ENCODE peak calls at places on chromosome 11, in five cellular contexts. X is K562, Q is SK-N-SH, F is HepG2, M is GM12878. H is an unnamed sample. For H3K79me2, the result is how much of the 10 kb centered on the place peaks cover.

GRCh38 chr11:59847620-59848019 is 2.3 kb upstream of the CBLIF start:
- DNase-seq in X (no peak), Q (no peak), F (no peak), M (no peak), H (no peak)

GRCh38 chr11:47184711-47185304 is 1.4 kb downstream of the PACSIN3 start:
- DNase-seq in X (no peak), Q (peak), F (peak), M (no peak), H (no peak)

GRCh38 chr11:76269247-76269646 is 62.9 kb upstream of the WNT11 start:
- DNase-seq in X (no peak), Q (no peak), F (no peak), M (no peak), H (no peak)

GRCh38 chr11:62921201-62921572 is at the start of gene CHRM1:
- DNase-seq in X (no peak), Q (no peak), F (no peak), M (no peak), H (no peak)

GRCh38 chr11:66956689-66957290 is 1.4 kb downstream of the PC start:
- DNase-seq in X (no peak), Q (no peak), F (peak), M (no peak), H (no peak)

GRCh38 chr11:120709808-120710207 is 198.3 kb downstream of the GRIK4 start:
- DNase-seq in X (no peak), Q (no peak), F (no peak), M (peak), H (no peak)

GRCh38 chr11:126384053-126384335 is 28.5 kb downstream of the ST3GAL4 start:
- DNase-seq in X (no peak), Q (no peak), F (no peak), M (no peak), H (no peak)

GRCh38 chr11:44596541-44597276 is 31.2 kb downstream of the CD82 start:
- DNase-seq in X (no peak), Q (no peak), F (no peak), M (peak), H (no peak)

GRCh38 chr11:16825091-16825490 is 86.6 kb downstream of the C11orf58 start:
- DNase-seq in X (no peak), Q (no peak), F (no peak), M (no peak), H (no peak)

GRCh38 chr11:9834281-9834680 is 170.4 kb downstream of the SWAP70 start:
- DNase-seq in X (no peak), Q (no peak), F (no peak), M (no peak), H (no peak)

GRCh38 chr11:44623716-44624491 is 58.4 kb downstream of the CD82 start:
- DNase-seq in X (no peak), Q (no peak), F (no peak), M (no peak), H (no peak)

GRCh38 chr11:2277933-2278523 is 7.6 kb upstream of the ASCL2 start:
- DNase-seq in X (no peak), Q (no peak), F (no peak), M (no peak), H (no peak)

GRCh38 chr11:61627831-61628753 is 47.2 kb upstream of the SYT7 start:
- DNase-seq in X (peak), Q (peak), F (peak), M (no peak), H (peak)

GRCh38 chr11:133964946-133965632 is 8.3 kb upstream of the IGSF9B start:
- DNase-seq in X (no peak), Q (no peak), F (no peak), M (no peak), H (no peak)

GRCh38 chr11:122755941-122756340 is 82.4 kb upstream of the CRTAM start:
- DNase-seq in X (no peak), Q (no peak), F (no peak), M (no peak), H (no peak)

GRCh38 chr11:108873305-108873704 is 208.4 kb downstream of the DDX10 start:
- DNase-seq in X (no peak), Q (no peak), F (no peak), M (no peak), H (no peak)

GRCh38 chr11:36446135-36446534 is 63.9 kb downstream of the TRAF6 start:
- DNase-seq in X (no peak), Q (no peak), F (no peak), M (no peak), H (no peak)

GRCh38 chr11:77108436-77108835 is 5.8 kb downstream of the OMP start:
- DNase-seq in X (no peak), Q (no peak), F (no peak), M (no peak), H (no peak)

GRCh38 chr11:15888596-15889345 is 467.6 kb downstream of the SOX6 start:
- DNase-seq in X (peak), Q (no peak), F (no peak), M (no peak), H (no peak)

GRCh38 chr11:75454987-75455386 is 22.0 kb upstream of the KLHL35 start:
- DNase-seq in X (no peak), Q (no peak), F (no peak), M (no peak), H (no peak)

GRCh38 chr11:10379871-10380568 is 75.0 kb upstream of the AMPD3 start:
- DNase-seq in X (no peak), Q (no peak), F (no peak), M (no peak), H (no peak)

GRCh38 chr11:57342702-57343101 is 4.5 kb downstream of the P2RX3 start:
- DNase-seq in X (no peak), Q (no peak), F (no peak), M (no peak), H (no peak)

GRCh38 chr11:86938900-86939880 is 16.0 kb downstream of the FZD4 start:
- DNase-seq in X (peak), Q (peak), F (peak), M (no peak), H (peak)

GRCh38 chr11:9797300-9797699 is 133.4 kb downstream of the SWAP70 start:
- DNase-seq in X (no peak), Q (no peak), F (no peak), M (no peak), H (no peak)

GRCh38 chr11:70067591-70068341 is 10.4 kb upstream of the ANO1 start:
- DNase-seq in X (no peak), Q (peak), F (no peak), M (no peak), H (peak)

GRCh38 chr11:10488581-10489443 is 33.7 kb downstream of the AMPD3 start:
- DNase-seq in X (no peak), Q (no peak), F (no peak), M (peak), H (no peak)

GRCh38 chr11:108897071-108897481 is 232.2 kb downstream of the DDX10 start:
- DNase-seq in X (no peak), Q (no peak), F (no peak), M (no peak), H (peak)

GRCh38 chr11:82899191-82899820 is 924 bp downstream of the PRCP start:
- DNase-seq in X (no peak), Q (no peak), F (peak), M (peak), H (no peak)

DNA sequence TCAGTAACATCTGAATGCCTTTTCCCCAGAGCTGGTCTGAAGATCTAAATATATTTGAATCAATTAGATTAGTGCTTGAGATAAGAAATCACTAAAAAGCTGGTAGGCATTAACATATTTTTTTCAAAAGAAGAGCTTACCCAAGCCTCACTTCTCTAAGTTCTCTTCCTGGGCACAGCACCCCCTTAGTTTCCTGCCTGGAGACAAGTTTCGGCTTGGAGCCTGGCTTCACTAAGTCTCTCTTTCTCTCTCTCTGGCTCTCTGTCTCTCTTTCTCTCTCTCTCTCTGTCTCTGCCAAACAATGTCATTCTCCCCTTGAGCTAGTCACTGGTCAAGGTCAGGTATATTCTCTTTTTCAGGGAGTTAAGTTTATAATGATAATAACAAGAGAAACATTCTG is 190.9 kb downstream of the LUZP2 start:
- DNase-seq in X (no peak), Q (no peak), F (no peak), M (no peak), H (no peak)
- H3K79me2 ChIP-seq in X (under half), Q (under half), F (under half), M (under half), H (under half)

DNA sequence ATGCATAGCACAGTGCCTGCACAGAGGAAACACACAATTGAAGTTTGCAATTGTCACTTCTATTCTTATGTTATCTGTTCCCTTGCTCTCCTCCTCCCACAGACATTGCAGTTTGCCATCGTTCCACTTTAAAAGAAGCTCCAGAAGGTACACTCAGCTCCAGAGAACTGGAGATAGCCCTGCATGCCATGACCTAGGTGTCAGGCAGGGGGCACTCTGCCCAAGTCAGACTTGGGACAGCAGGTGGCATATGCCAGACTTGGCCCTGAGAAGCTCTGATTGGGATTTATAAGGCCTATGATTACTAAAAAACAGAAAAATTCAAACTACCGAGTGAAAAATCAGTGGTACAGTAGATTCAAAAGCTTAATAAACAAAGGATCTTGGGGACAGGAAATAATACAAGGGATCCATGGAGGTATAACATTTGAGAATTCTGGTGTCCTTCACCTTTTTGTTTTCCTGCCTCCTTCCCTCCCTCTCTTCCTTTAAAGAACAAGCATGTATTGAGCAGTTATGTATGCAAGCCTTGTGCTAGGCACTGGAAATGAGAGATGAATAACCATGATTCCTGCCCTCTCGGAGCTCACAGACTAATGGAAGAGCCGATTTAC is 40.0 kb downstream of the TENM4 start:
- DNase-seq in X (peak), Q (peak), F (peak), M (no peak), H (no peak)
- TF ChIP-seq RAD21 in X (peak), Q (peak), F (no peak), M (peak), H (peak)

DNA sequence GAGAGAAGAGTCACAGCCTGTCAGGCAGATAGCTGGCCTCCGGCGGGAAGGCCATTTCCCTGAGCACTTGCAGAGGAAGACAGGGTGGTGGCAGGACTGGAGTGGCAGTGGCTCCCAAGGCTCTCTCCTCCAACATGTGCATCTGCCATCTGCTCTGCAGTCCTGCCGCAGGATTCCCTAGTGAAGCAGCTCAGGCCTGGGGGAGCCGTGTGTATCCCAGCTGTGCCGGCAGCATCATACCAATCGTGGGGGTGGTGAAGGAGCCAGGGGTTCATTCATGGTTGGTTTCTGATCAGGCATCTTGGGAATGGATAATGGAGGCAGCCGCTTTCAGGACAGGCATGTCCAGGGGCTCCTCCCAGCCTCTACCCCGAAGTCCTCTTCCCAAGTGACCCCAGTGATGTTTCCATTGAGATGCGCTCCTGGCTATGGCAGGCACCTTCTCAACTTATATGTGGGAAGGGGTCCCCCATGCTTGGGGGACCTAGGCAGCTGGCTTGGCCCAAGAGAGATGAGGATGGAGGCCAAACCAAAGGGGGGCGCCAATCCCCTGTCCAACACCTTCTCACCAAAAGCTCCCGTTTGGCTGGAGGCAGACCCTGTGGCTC is 6.1 kb downstream of the TAGLN start:
- DNase-seq in X (no peak), Q (no peak), F (no peak), M (no peak), H (no peak)
- H3K79me2 ChIP-seq in X (under half), Q (under half), F (under half), M (under half), H (under half)

DNA sequence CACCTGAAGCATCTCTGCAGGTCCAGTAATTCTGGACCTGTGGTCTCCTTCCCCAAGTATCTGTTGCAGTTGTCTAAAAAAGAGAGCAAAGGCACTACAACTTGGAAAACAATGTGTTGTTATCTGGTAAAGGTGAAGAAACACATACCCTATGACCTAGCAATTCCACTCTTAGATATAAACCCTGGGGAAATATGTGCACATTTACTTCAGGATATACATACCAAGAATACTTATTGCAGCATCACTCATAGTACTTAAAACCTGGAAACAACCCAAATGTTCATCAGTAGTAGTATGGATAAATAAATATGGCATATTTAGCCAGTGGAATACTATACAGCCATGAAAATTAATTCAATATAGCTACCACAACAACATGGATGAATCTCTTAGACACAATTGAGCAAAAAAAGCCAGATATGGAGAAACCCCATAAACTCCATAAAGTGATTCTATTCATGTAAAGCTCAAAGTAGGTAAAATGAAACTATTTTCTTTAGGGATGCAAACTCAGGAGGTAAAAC is 26.1 kb upstream of the MICAL2 start:
- DNase-seq in X (no peak), Q (no peak), F (no peak), M (no peak), H (no peak)
- TF ChIP-seq RAD21 in X (no peak), Q (no peak), F (no peak), M (no peak), H (no peak)

GRCh38 chr11:73498343-73498742 is 99.6 kb downstream of the FAM168A start:
- DNase-seq in X (no peak), Q (no peak), F (no peak), M (no peak), H (no peak)
- H3K79me2 ChIP-seq in X (under half), Q (half or more), F (under half), M (under half), H (under half)

H was measured in HCT116.